ENCODE peak calls at places on chromosomes 7 and 10, in ten cellular contexts. One of them, this sample, is unnamed.

GRCh38 chr7:116261904-116262303 is 51.6 kb downstream of the TES start:
- DNase-seq in NCI-H2029: no peak
- DNase-seq in stimulated activated CD4-positive, alpha-beta T cell treated with anti-CD3 and anti-CD28 coated beads, TNF-alpha, amount 100 ng/mL, for 4 hours: no peak
- DNase-seq in endothelial cell: no peak
- DNase-seq in GDM1: no peak
- DNase-seq in posterior cingulate gyrus: no peak
- DNase-seq in pons: no peak
- DNase-seq in tibial artery: no peak
- DNase-seq in fibroblast of lung: no peak
- DNase-seq in CD4-positive, alpha-beta T cell: no peak
- DNase-seq in this sample: no peak

GRCh38 chr7:81159402-81159801 is 240.6 kb upstream of the SEMA3C start:
- DNase-seq in NCI-H2029: no peak
- DNase-seq in stimulated activated CD4-positive, alpha-beta T cell treated with anti-CD3 and anti-CD28 coated beads, TNF-alpha, amount 100 ng/mL, for 4 hours: no peak
- DNase-seq in endothelial cell: no peak
- DNase-seq in GDM1: no peak
- DNase-seq in posterior cingulate gyrus: no peak
- DNase-seq in pons: no peak
- DNase-seq in tibial artery: no peak
- DNase-seq in fibroblast of lung: peak; percentile 87
- DNase-seq in CD4-positive, alpha-beta T cell: no peak
- DNase-seq in this sample: no peak

GRCh38 chr10:10796061-10796773 is 221.5 kb upstream of the CELF2 start:
- DNase-seq in NCI-H2029: no peak
- DNase-seq in stimulated activated CD4-positive, alpha-beta T cell treated with anti-CD3 and anti-CD28 coated beads, TNF-alpha, amount 100 ng/mL, for 4 hours: no peak
- DNase-seq in endothelial cell: no peak
- DNase-seq in GDM1: no peak
- DNase-seq in posterior cingulate gyrus: no peak
- DNase-seq in pons: no peak
- DNase-seq in tibial artery: no peak
- DNase-seq in fibroblast of lung: no peak
- DNase-seq in CD4-positive, alpha-beta T cell: no peak
- DNase-seq in this sample: no peak

GRCh38 chr10:98374176-98374969 is 40.6 kb downstream of the PYROXD2 start:
- DNase-seq in NCI-H2029: peak; percentile 18
- DNase-seq in stimulated activated CD4-positive, alpha-beta T cell treated with anti-CD3 and anti-CD28 coated beads, TNF-alpha, amount 100 ng/mL, for 4 hours: no peak
- DNase-seq in endothelial cell: no peak
- DNase-seq in GDM1: no peak
- DNase-seq in posterior cingulate gyrus: peak; percentile 78
- DNase-seq in pons: no peak
- DNase-seq in tibial artery: no peak
- DNase-seq in fibroblast of lung: peak; percentile 84
- DNase-seq in CD4-positive, alpha-beta T cell: no peak
- DNase-seq in this sample: no peak

GRCh38 chr10:71661942-71662341 is 57.6 kb downstream of the C10orf105 start:
- DNase-seq in NCI-H2029: no peak
- DNase-seq in stimulated activated CD4-positive, alpha-beta T cell treated with anti-CD3 and anti-CD28 coated beads, TNF-alpha, amount 100 ng/mL, for 4 hours: no peak
- DNase-seq in endothelial cell: no peak
- DNase-seq in GDM1: no peak
- DNase-seq in posterior cingulate gyrus: no peak
- DNase-seq in pons: no peak
- DNase-seq in tibial artery: no peak
- DNase-seq in fibroblast of lung: no peak
- DNase-seq in CD4-positive, alpha-beta T cell: no peak
- DNase-seq in this sample: no peak

GRCh38 chr7:129779602-129780256 is 168.2 kb downstream of the NRF1 start:
- DNase-seq in NCI-H2029: peak; percentile 85
- DNase-seq in stimulated activated CD4-positive, alpha-beta T cell treated with anti-CD3 and anti-CD28 coated beads, TNF-alpha, amount 100 ng/mL, for 4 hours: no peak
- DNase-seq in endothelial cell: no peak
- DNase-seq in GDM1: no peak
- DNase-seq in posterior cingulate gyrus: peak; percentile 63
- DNase-seq in pons: no peak
- DNase-seq in tibial artery: no peak
- DNase-seq in fibroblast of lung: no peak
- DNase-seq in CD4-positive, alpha-beta T cell: no peak
- DNase-seq in this sample: no peak

GRCh38 chr7:156148995-156149394 is 336.7 kb upstream of the SHH start:
- DNase-seq in NCI-H2029: no peak
- DNase-seq in stimulated activated CD4-positive, alpha-beta T cell treated with anti-CD3 and anti-CD28 coated beads, TNF-alpha, amount 100 ng/mL, for 4 hours: no peak
- DNase-seq in endothelial cell: no peak
- DNase-seq in GDM1: no peak
- DNase-seq in posterior cingulate gyrus: no peak
- DNase-seq in pons: no peak
- DNase-seq in tibial artery: no peak
- DNase-seq in fibroblast of lung: no peak
- DNase-seq in CD4-positive, alpha-beta T cell: no peak
- DNase-seq in this sample: no peak

GRCh38 chr7:73906874-73907273 is 45.9 kb downstream of the TMEM270 start:
- DNase-seq in NCI-H2029: no peak
- DNase-seq in stimulated activated CD4-positive, alpha-beta T cell treated with anti-CD3 and anti-CD28 coated beads, TNF-alpha, amount 100 ng/mL, for 4 hours: no peak
- DNase-seq in endothelial cell: no peak
- DNase-seq in GDM1: no peak
- DNase-seq in posterior cingulate gyrus: peak; percentile 63
- DNase-seq in pons: no peak
- DNase-seq in tibial artery: no peak
- DNase-seq in fibroblast of lung: no peak
- DNase-seq in CD4-positive, alpha-beta T cell: no peak
- DNase-seq in this sample: no peak

GRCh38 chr7:107691713-107692112 is 31.1 kb downstream of the SLC26A4 start:
- DNase-seq in NCI-H2029: no peak
- DNase-seq in stimulated activated CD4-positive, alpha-beta T cell treated with anti-CD3 and anti-CD28 coated beads, TNF-alpha, amount 100 ng/mL, for 4 hours: no peak
- DNase-seq in endothelial cell: no peak
- DNase-seq in GDM1: no peak
- DNase-seq in posterior cingulate gyrus: no peak
- DNase-seq in pons: no peak
- DNase-seq in tibial artery: no peak
- DNase-seq in fibroblast of lung: peak; percentile 76
- DNase-seq in CD4-positive, alpha-beta T cell: no peak
- DNase-seq in this sample: no peak